ENCODE peak calls at places on chromosomes 6 and 20, in nine cellular contexts. W is mammary epithelial cell, C is sigmoid colon, Q is endodermal cell, I is psoas muscle, X is heart left ventricle, L is right lobe of liver, B is uterus, O is PC-3. F is an unnamed sample.

GRCh38 chr6:106083618-106084017 is 2.5 kb upstream of the PRDM1 start:
- DNase-seq in W (no peak), C (no peak), Q (no peak), I (no peak), X (no peak), L (no peak), B (no peak), O (no peak), F (no peak)

GRCh38 chr20:33814238-33814712 is 3.1 kb downstream of the CHMP4B start:
- DNase-seq in W (no peak), C (no peak), Q (no peak), I (no peak), X (no peak), L (no peak), B (no peak), O (no peak), F (no peak)

GRCh38 chr20:51594206-51594998 is 51.9 kb upstream of the NFATC2 start:
- DNase-seq in W (no peak), C (peak), Q (no peak), I (no peak), X (no peak), L (no peak), B (peak), O (no peak), F (no peak)

GRCh38 chr20:12928755-12929401 is 79.9 kb upstream of the SPTLC3 start:
- DNase-seq in W (peak), C (no peak), Q (no peak), I (no peak), X (no peak), L (no peak), B (no peak), O (peak), F (no peak)

GRCh38 chr6:73393278-73393677 is 1.4 kb upstream of the DDX43 start:
- DNase-seq in W (no peak), C (no peak), Q (no peak), I (no peak), X (no peak), L (no peak), B (no peak), O (peak), F (no peak)

GRCh38 chr6:117906905-117907599 is at the start of gene SLC35F1:
- DNase-seq in W (peak), C (no peak), Q (peak), I (peak), X (peak), L (peak), B (no peak), O (no peak), F (peak)

GRCh38 chr20:51767018-51767866 is 948 bp downstream of the ATP9A start:
- DNase-seq in W (peak), C (peak), Q (peak), I (peak), X (peak), L (peak), B (peak), O (peak), F (peak)

GRCh38 chr6:14596410-14596809 is 478.8 kb downstream of the CD83 start:
- DNase-seq in W (peak), C (peak), Q (peak), I (no peak), X (peak), L (no peak), B (no peak), O (peak), F (peak)

GRCh38 chr20:11261533-11262000 is 587.8 kb upstream of the JAG1 start:
- DNase-seq in W (peak), C (no peak), Q (no peak), I (no peak), X (no peak), L (no peak), B (no peak), O (peak), F (no peak)

GRCh38 chr20:35491823-35492222 is 36.4 kb downstream of the CEP250 start:
- DNase-seq in W (no peak), C (no peak), Q (no peak), I (no peak), X (no peak), L (no peak), B (no peak), O (no peak), F (no peak)

GRCh38 chr6:141393405-141394124 is 739.2 kb upstream of the GJE1 start:
- DNase-seq in W (no peak), C (no peak), Q (no peak), I (no peak), X (no peak), L (no peak), B (no peak), O (no peak), F (no peak)

GRCh38 chr6:81552644-81553043 is 199.8 kb downstream of the TENT5A start:
- DNase-seq in W (no peak), C (no peak), Q (no peak), I (no peak), X (no peak), L (no peak), B (no peak), O (no peak), F (no peak)

GRCh38 chr6:13370623-13371022 is 42.3 kb upstream of the TBC1D7 start:
- DNase-seq in W (peak), C (no peak), Q (no peak), I (no peak), X (no peak), L (no peak), B (no peak), O (peak), F (no peak)

GRCh38 chr6:100202417-100203194 is 208.6 kb upstream of the MCHR2 start:
- DNase-seq in W (peak), C (no peak), Q (no peak), I (peak), X (peak), L (no peak), B (no peak), O (peak), F (no peak)

GRCh38 chr20:43919686-43920403 is 5.2 kb downstream of the TOX2 start:
- DNase-seq in W (no peak), C (no peak), Q (no peak), I (no peak), X (no peak), L (no peak), B (no peak), O (peak), F (peak)

GRCh38 chr6:99344289-99344688 is 5.2 kb downstream of the FAXC start:
- DNase-seq in W (peak), C (no peak), Q (no peak), I (no peak), X (no peak), L (no peak), B (no peak), O (peak), F (no peak)

GRCh38 chr6:30006170-30007131 is 54.6 kb upstream of the POLR1H start:
- DNase-seq in W (no peak), C (peak), Q (peak), I (peak), X (peak), L (peak), B (peak), O (no peak), F (peak)

GRCh38 chr6:159727717-159728440 is 573 bp downstream of the WTAP start:
- DNase-seq in W (no peak), C (no peak), Q (no peak), I (no peak), X (peak), L (no peak), B (no peak), O (peak), F (no peak)

GRCh38 chr20:25277941-25278521 is 30.1 kb downstream of the PYGB start:
- DNase-seq in W (no peak), C (peak), Q (no peak), I (peak), X (peak), L (peak), B (peak), O (no peak), F (peak)

GRCh38 chr6:161439093-161439492 is 165.2 kb upstream of the AGPAT4 start:
- DNase-seq in W (peak), C (peak), Q (no peak), I (peak), X (peak), L (no peak), B (peak), O (peak), F (no peak)

GRCh38 chr6:161748535-161749386 is 474.9 kb upstream of the AGPAT4 start:
- DNase-seq in W (no peak), C (no peak), Q (peak), I (peak), X (peak), L (peak), B (no peak), O (peak), F (no peak)

GRCh38 chr20:63006611-63007471 is at the start of gene BHLHE23:
- DNase-seq in W (no peak), C (no peak), Q (peak), I (no peak), X (no peak), L (no peak), B (no peak), O (no peak), F (no peak)

GRCh38 chr6:129748212-129748900 is 38.4 kb upstream of the ARHGAP18 start:
- DNase-seq in W (peak), C (no peak), Q (peak), I (no peak), X (peak), L (no peak), B (peak), O (peak), F (no peak)

GRCh38 chr6:148874698-148875293 is 128.0 kb downstream of the UST start:
- DNase-seq in W (peak), C (no peak), Q (peak), I (no peak), X (peak), L (no peak), B (no peak), O (no peak), F (no peak)
- H3K4me3 ChIP-seq in W (no peak), C (no peak), Q (no peak), I (no peak), X (peak), L (no peak), B (no peak), O (no peak), F (no peak)

GRCh38 chr6:151313060-151313459 is 73.3 kb downstream of the AKAP12 start:
- DNase-seq in W (no peak), C (no peak), Q (peak), I (no peak), X (no peak), L (no peak), B (no peak), O (no peak), F (no peak)
- H3K27ac ChIP-seq in W (no peak), C (peak), Q (no peak), I (no peak), X (no peak), L (no peak), B (peak), O (no peak), F (no peak)

DNA sequence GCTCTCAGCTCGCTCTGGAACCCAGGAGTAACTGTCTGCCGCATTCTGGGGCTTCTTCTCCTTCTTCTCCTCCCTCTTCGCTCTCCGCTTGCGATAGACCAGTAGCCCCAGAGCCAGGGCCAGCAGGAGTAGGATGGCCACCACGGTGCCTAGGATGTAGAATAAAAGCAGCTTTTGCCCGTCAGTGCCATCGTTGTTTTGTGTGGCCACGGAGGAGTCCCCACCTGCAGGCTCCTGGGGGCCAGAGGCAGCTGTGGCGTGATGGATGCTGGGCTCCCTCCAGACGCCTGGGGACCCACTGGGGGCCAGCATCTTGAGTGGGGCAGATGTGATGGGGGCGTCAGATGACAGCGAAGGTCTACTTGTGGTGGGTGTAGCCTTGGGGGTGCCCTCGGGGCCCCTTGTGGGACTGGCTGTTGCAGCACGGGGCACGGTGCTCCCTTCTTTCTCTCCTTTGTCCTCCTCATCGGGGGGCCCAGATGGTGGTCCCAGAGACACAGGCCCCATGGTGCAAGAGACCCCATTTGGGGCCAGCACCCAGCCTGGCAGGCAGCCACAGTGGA is 1.8 kb downstream of the CD93 start:
- DNase-seq in W (no peak), C (no peak), Q (no peak), I (no peak), X (no peak), L (no peak), B (no peak), O (no peak), F (no peak)
- H3K4me3 ChIP-seq in W (no peak), C (peak), Q (no peak), I (peak), X (peak), L (peak), B (peak), O (no peak), F (peak)

GRCh38 chr6:56556751-56557540 is 85.7 kb downstream of the DST start:
- DNase-seq in W (no peak), C (no peak), Q (no peak), I (no peak), X (no peak), L (no peak), B (no peak), O (no peak), F (no peak)
- H3K27ac ChIP-seq in W (no peak), C (peak), Q (no peak), I (no peak), X (no peak), L (no peak), B (no peak), O (no peak), F (no peak)

GRCh38 chr6:45532626-45533258 is 155.0 kb upstream of the SUPT3H start:
- DNase-seq in W (no peak), C (no peak), Q (no peak), I (no peak), X (no peak), L (no peak), B (no peak), O (no peak), F (no peak)
- H3K4me3 ChIP-seq in W (peak), C (peak), Q (no peak), I (peak), X (peak), L (no peak), B (no peak), O (no peak), F (peak)

DNA sequence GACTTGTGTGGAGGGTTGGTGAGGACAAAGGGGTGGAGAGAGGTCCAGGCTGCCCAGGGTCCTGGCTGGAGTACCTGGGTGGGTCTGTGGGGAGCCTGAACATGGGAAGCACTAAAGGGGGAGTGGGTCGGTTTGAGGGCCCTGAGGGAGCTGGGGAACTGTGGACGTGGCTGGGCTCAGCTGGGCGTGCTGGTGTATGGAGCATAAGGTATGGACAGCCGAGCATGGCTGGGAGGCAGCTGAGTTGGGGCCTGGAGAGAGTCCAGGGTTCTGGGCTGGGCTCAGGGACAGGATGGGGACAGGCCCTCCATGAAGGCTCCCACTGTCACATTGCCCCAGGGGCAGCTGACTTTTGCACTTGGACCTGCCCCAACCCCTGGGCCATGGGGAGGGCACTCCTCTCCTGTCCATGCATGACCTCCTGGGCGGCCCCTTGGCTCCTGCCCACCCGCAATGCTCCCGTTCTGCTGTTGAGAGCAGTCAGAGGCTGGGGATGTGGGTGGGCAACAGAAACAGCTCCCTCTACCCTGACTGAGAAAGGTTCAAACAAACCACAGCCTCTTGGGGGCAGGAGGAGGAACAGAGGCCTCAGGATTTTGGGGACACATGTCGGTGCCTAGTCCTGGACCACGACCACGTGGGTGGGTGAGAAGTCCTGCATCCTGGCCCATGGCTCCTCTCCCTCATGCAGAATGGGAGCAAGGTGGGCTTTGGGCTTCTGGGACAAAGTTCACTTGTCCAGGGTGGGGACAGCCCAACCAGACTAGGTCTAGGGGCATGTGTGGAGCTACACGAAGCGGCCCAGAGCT is 4.5 kb downstream of the C20orf204 start:
- DNase-seq in W (no peak), C (no peak), Q (no peak), I (no peak), X (no peak), L (no peak), B (no peak), O (no peak), F (no peak)
- H3K27ac ChIP-seq in W (no peak), C (no peak), Q (no peak), I (no peak), X (peak), L (no peak), B (no peak), O (no peak), F (no peak)

GRCh38 chr6:163418273-163419029 is 3.9 kb downstream of the QKI start:
- DNase-seq in W (no peak), C (no peak), Q (no peak), I (no peak), X (no peak), L (no peak), B (no peak), O (no peak), F (no peak)
- H3K4me3 ChIP-seq in W (peak), C (peak), Q (peak), I (peak), X (peak), L (no peak), B (peak), O (peak), F (peak)